ENCODE peak calls at places on chromosome 2, in nine cellular contexts. V, F, O, H, R, A, D, Z and C are unnamed samples.

GRCh38 chr2:191478754-191479679 is 198.9 kb upstream of the NABP1 start:
- DNase-seq in V (peak), F (no peak), O (peak), H (peak), R (no peak), A (no peak), D (no peak), Z (peak), C (no peak)

GRCh38 chr2:46188041-46188715 is 109.0 kb upstream of the EPAS1 start:
- DNase-seq in V (no peak), F (no peak), O (no peak), H (no peak), R (no peak), A (no peak), D (no peak), Z (no peak), C (no peak)

GRCh38 chr2:69559696-69560482 is 83.7 kb downstream of the AAK1 start:
- DNase-seq in V (peak), F (no peak), O (no peak), H (peak), R (no peak), A (no peak), D (no peak), Z (peak), C (peak)

GRCh38 chr2:43099797-43100196 is 126.6 kb downstream of the ZFP36L2 start:
- DNase-seq in V (no peak), F (no peak), O (no peak), H (no peak), R (no peak), A (no peak), D (no peak), Z (no peak), C (no peak)

GRCh38 chr2:62968668-62969067 is 82.0 kb upstream of the OTX1 start:
- DNase-seq in V (peak), F (no peak), O (no peak), H (no peak), R (no peak), A (no peak), D (no peak), Z (no peak), C (no peak)

GRCh38 chr2:29255006-29255405 is 139.8 kb downstream of the CLIP4 start:
- DNase-seq in V (no peak), F (no peak), O (no peak), H (no peak), R (no peak), A (no peak), D (no peak), Z (no peak), C (no peak)

GRCh38 chr2:74908763-74909444 is 49.5 kb upstream of the POLE4 start:
- DNase-seq in V (no peak), F (no peak), O (no peak), H (no peak), R (no peak), A (no peak), D (no peak), Z (no peak), C (no peak)

GRCh38 chr2:190123956-190124355 is 61.4 kb upstream of the MSTN start:
- DNase-seq in V (no peak), F (no peak), O (no peak), H (no peak), R (no peak), A (no peak), D (no peak), Z (no peak), C (no peak)

GRCh38 chr2:161426416-161426787 is 10.3 kb downstream of the TBR1 start:
- DNase-seq in V (no peak), F (no peak), O (no peak), H (no peak), R (no peak), A (no peak), D (no peak), Z (no peak), C (no peak)

GRCh38 chr2:158142568-158143332 is 41.1 kb downstream of the UPP2 start:
- DNase-seq in V (no peak), F (no peak), O (no peak), H (peak), R (no peak), A (no peak), D (no peak), Z (peak), C (peak)

GRCh38 chr2:6951046-6951445 is 33.8 kb downstream of the RNF144A start:
- DNase-seq in V (no peak), F (no peak), O (no peak), H (no peak), R (no peak), A (no peak), D (no peak), Z (no peak), C (no peak)

GRCh38 chr2:9099341-9099751 is 95.9 kb upstream of the MBOAT2 start:
- DNase-seq in V (no peak), F (no peak), O (no peak), H (peak), R (no peak), A (no peak), D (no peak), Z (peak), C (no peak)

GRCh38 chr2:182165196-182165595 is 179.5 kb downstream of the PPP1R1C start:
- DNase-seq in V (no peak), F (no peak), O (no peak), H (no peak), R (no peak), A (no peak), D (no peak), Z (no peak), C (no peak)